ENCODE peak calls at places on chromosomes 13 and 19, in five cellular contexts. S is heart right ventricle, U is uterus, L is cardiac muscle cell, O is psoas muscle. N is an unnamed sample.

GRCh38 chr19:37907735-37908066 is 693 bp downstream of the SIPA1L3 start:
- DNase-seq in U (no peak), L (no peak), S (no peak), O (no peak), N (no peak)

GRCh38 chr13:50268500-50268899 is 253.3 kb downstream of the KCNRG start:
- DNase-seq in S (no peak), L (peak; percentile 44), O (no peak), U (no peak), N (no peak)

GRCh38 chr13:60261432-60262351 is 98.0 kb upstream of the DIAPH3 start:
- DNase-seq in O (no peak), L (no peak), U (no peak), S (no peak), N (no peak)

GRCh38 chr13:93715866-93716265 is 489.3 kb downstream of the GPC6 start:
- DNase-seq in S (no peak), O (no peak), L (no peak), U (no peak), N (no peak)

GRCh38 chr13:21175656-21176194 is 627 bp downstream of the SKA3 start:
- DNase-seq in O (no peak), S (no peak), L (peak; percentile 44), U (no peak), N (no peak)

GRCh38 chr19:46192990-46193650 is 36.4 kb upstream of the IGFL1 start:
- DNase-seq in S (no peak), U (no peak), O (peak; percentile 63), L (peak; percentile 58), N (no peak)

GRCh38 chr13:24680258-24680920 is at the start of gene ATP12A:
- DNase-seq in U (no peak), O (no peak), L (no peak), S (no peak), N (no peak)

GRCh38 chr13:40096357-40096911 is 441.0 kb downstream of the COG6 start:
- DNase-seq in S (no peak), U (no peak), L (no peak), O (no peak), N (no peak)

GRCh38 chr19:40280608-40281221 is 4.4 kb downstream of the AKT2 start:
- DNase-seq in L (no peak), S (no peak), O (peak; percentile 59), U (no peak), N (peak; percentile 46)

GRCh38 chr13:24802074-24802473 is 38.1 kb downstream of the RNF17 start:
- DNase-seq in L (peak; percentile 10), S (no peak), O (no peak), U (no peak), N (no peak)

GRCh38 chr13:106352850-106353249 is 182.6 kb downstream of the EFNB2 start:
- DNase-seq in S (no peak), O (no peak), U (no peak), L (no peak), N (no peak)

GRCh38 chr13:25686831-25687495 is 315.2 kb downstream of the ATP8A2 start:
- DNase-seq in O (no peak), L (no peak), U (no peak), S (no peak), N (no peak)

GRCh38 chr13:46648166-46648607 is 95.2 kb downstream of the LRCH1 start:
- DNase-seq in U (no peak), S (no peak), O (no peak), L (no peak), N (no peak)

GRCh38 chr13:83365723-83366122 is 516.6 kb downstream of the SLITRK1 start:
- DNase-seq in U (no peak), S (no peak), L (no peak), O (no peak), N (no peak)

GRCh38 chr13:72127031-72127430 is 260.0 kb upstream of the DACH1 start:
- DNase-seq in U (no peak), O (no peak), L (no peak), S (no peak), N (no peak)

GRCh38 chr19:17605761-17606745 is 50.6 kb downstream of the COLGALT1 start:
- DNase-seq in L (peak; percentile 83), O (peak; percentile 74), S (peak; percentile 67), U (peak; percentile 36), N (peak; percentile 76)

GRCh38 chr19:39360599-39360998 is 18.4 kb downstream of the SAMD4B start:
- DNase-seq in O (no peak), U (no peak), S (no peak), L (no peak), N (no peak)

GRCh38 chr13:37914781-37915391 is 45.3 kb upstream of the TRPC4 start:
- DNase-seq in L (no peak), U (no peak), O (no peak), S (no peak), N (no peak)

GRCh38 chr13:47004552-47004951 is 107.7 kb upstream of the HTR2A start:
- DNase-seq in O (no peak), L (no peak), S (no peak), U (no peak), N (no peak)

GRCh38 chr19:41064974-41065569 is 23.2 kb upstream of the CYP2A13 start:
- DNase-seq in O (no peak), S (no peak), U (no peak), L (peak; percentile 54), N (no peak)

GRCh38 chr13:25330541-25330940 is 29.1 kb downstream of the NUP58 start:
- DNase-seq in L (peak; percentile 25), U (no peak), O (no peak), S (no peak), N (no peak)

GRCh38 chr13:79522583-79522982 is 41.6 kb downstream of the NDFIP2 start:
- DNase-seq in L (peak; percentile 71), U (no peak), O (no peak), S (no peak), N (no peak)

GRCh38 chr13:66138172-66138811 is 1091.8 kb downstream of the PCDH9 start:
- DNase-seq in U (no peak), S (no peak), L (no peak), O (no peak), N (no peak)

GRCh38 chr19:41412953-41413352 is 14.2 kb downstream of the B3GNT8 start:
- DNase-seq in O (no peak), L (no peak), S (no peak), U (no peak), N (no peak)

GRCh38 chr19:39444598-39445257 is 654 bp upstream of the SUPT5H start:
- DNase-seq in S (no peak), U (no peak), L (peak; percentile 42), O (no peak), N (no peak)

GRCh38 chr19:17076539-17076919 is 952 bp downstream of the MYO9B start:
- DNase-seq in O (no peak), S (no peak), U (no peak), L (no peak), N (no peak)

DNA sequence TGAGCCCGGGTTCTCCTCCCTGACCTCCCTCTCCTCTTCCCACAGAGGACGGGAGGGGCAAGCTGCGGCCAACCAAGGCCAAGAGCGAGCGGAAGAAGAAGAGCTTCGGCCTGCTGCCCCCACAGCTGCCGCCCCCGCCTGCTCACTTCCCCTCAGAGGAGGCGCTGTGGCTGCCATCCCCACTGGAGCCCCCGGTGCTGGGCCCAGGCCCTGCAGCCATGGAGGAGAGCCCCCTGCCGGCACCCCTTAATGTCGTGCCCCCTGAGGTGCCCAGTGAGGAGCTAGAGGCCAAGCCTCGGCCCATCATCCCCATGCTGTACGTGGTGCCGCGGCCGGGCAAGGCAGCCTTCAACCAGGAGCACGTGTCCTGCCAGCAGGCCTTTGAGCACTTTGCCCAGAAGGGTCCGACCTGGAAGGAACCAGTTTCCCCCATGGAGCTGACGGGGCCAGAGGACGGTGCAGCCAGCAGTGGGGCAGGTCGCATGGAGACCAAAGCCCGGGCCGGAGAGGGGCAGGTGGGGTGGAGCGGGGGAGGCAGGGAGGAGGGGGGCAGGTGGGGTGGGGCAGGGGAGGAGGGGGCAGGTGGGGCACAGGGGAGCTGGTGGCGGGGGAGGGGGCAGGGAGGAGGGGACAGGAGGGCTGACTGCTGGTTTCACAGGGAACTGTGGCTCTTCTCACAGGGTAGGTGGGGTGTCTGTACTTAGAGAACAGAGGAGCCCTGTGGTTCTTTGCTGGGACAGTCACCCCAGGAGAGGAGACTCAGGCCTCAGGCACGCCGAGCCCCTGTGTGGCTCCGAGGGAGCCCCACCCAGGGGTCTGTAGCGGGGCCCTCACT is 162.3 kb downstream of the KDM4B start:
- DNase-seq in O (no peak), U (no peak), S (no peak), L (no peak), N (no peak)
- TF ChIP-seq CTCF in O (no peak), U (no peak), S (no peak), L (no peak), N (no peak)

DNA sequence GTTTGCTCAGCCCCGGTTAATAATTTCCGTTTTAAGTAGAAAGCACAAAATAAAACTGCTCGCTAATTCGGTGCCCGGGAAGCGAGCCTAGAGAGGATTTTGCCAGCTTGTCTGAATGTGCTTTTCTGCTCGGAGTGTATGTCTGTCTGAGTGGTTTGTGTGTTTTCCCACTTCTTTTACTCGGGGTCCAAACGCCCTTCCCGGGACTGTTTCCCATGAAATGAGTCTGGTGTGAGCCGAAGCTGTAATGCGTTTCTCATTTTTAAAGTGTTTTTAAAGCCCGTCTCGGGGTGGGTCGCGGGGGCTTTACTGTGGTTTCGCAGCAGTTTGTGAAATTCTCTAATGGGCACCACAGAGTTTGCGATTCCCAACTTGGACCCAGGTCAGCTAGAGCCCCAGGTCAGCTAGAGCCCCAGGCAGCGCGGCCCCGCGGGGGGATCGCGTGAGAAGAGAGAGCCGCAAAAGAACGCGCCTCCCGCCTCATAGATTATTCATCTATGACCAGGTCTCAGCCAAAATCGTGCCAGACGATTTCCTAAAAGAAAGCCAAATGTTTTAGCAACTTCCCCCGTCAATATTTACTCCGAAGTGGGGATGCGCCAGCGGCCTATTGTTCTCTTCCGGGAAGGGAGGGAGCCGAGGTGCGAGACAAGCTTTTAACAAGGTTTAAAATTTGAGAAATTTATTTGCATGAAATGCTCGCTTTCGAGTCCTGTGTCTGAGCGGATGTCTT is 2.0 kb downstream of the ZIC2 start:
- DNase-seq in L (no peak), O (no peak), S (no peak), U (no peak), N (no peak)
- H3K36me3 ChIP-seq in L (no peaks in the 10 kb centered on the region), O (no peaks in the 10 kb centered on the region), S (no peaks in the 10 kb centered on the region), U (no peaks in the 10 kb centered on the region), N (no peaks in the 10 kb centered on the region)

GRCh38 chr13:113447596-113447995 is 5.7 kb downstream of the ADPRHL1 start:
- DNase-seq in L (no peak), S (no peak), O (peak; percentile 15), U (no peak), N (no peak)

GRCh38 chr13:113448545-113448884 is 4.8 kb downstream of the ADPRHL1 start:
- DNase-seq in S (peak; percentile 73), O (peak; percentile 73), U (no peak), L (no peak), N (no peak)

GRCh38 chr13:113446488-113446854 is 6.8 kb downstream of the ADPRHL1 start:
- DNase-seq in O (no peak), U (no peak), S (no peak), L (no peak), N (no peak)

GRCh38 chr13:113449693-113450347 is 3.5 kb downstream of the ADPRHL1 start:
- DNase-seq in S (no peak), O (peak; percentile 44), L (no peak), U (no peak), N (no peak)

GRCh38 chr13:113448885-113449692 is 4.2 kb downstream of the ADPRHL1 start:
- DNase-seq in O (peak; percentile 67), L (no peak), U (peak; percentile 46), S (no peak), N (peak; percentile 77)
- H3K4me3 ChIP-seq in O (peak overlapping the region; percentile 60), L (no peak overlapping the region), U (peak overlapping the region; percentile 17), S (peak overlapping the region; percentile 53), N (peak overlapping the region; percentile 42)

DNA sequence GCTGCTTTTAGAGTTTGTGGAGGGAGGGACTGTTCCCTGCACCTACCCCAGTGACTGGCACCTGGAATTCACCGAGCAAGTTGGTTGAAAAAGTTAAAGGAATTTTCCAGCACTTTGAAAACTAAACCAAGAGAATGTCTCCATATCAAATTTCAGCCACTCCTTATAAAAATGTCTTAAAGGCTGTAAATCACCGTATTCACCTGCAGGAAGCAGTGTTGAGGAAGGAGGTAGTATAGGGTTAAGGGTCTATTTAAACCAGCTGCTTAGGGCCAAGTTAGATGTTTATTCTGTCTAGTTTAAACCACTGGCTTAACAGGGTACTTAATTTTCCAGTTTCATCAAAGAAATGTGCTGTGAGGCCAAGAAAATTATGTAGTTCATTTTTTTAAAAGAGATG is 3.8 kb upstream of the RAB20 start:
- DNase-seq in L (no peak), O (no peak), S (no peak), U (no peak), N (no peak)
- TF ChIP-seq CTCF in L (peak; percentile 6), O (no peak), S (no peak), U (no peak), N (no peak)

N was measured in lung.